ENCODE peak calls at places on chromosomes 3 and 15, in nine cellular contexts. One of them, this sample, is unnamed.

GRCh38 chr3:72137865-72138861 is 353.2 kb upstream of the PROK2 start:
- DNase-seq in heart left ventricle: peak
- DNase-seq in H54: no peak
- DNase-seq in Calu3: no peak
- DNase-seq in CD8-positive, alpha-beta memory T cell: no peak
- DNase-seq in T-helper 22 cell: no peak
- DNase-seq in neural crest cell: no peak
- DNase-seq in activated CD8-positive, alpha-beta memory T cell treated with anti-CD3 and anti-CD28 coated beads, Interleukin-2, amount 50 U/mL, for 4 hours: no peak
- DNase-seq in brain microvascular endothelial cell: no peak
- DNase-seq in this sample: no peak

GRCh38 chr15:72319360-72319984 is 485 bp downstream of the CELF6 start:
- DNase-seq in H54: no peak
- DNase-seq in CD8-positive, alpha-beta memory T cell: peak
- DNase-seq in neural crest cell: peak
- DNase-seq in Calu3: peak
- DNase-seq in heart left ventricle: peak
- DNase-seq in brain microvascular endothelial cell: peak
- DNase-seq in activated CD8-positive, alpha-beta memory T cell treated with anti-CD3 and anti-CD28 coated beads, Interleukin-2, amount 50 U/mL, for 4 hours: peak
- DNase-seq in T-helper 22 cell: peak
- DNase-seq in this sample: peak

GRCh38 chr15:45253330-45253729 is 1.3 kb downstream of the SLC28A2 start:
- DNase-seq in T-helper 22 cell: no peak
- DNase-seq in CD8-positive, alpha-beta memory T cell: no peak
- DNase-seq in brain microvascular endothelial cell: no peak
- DNase-seq in H54: no peak
- DNase-seq in neural crest cell: no peak
- DNase-seq in Calu3: no peak
- DNase-seq in heart left ventricle: no peak
- DNase-seq in activated CD8-positive, alpha-beta memory T cell treated with anti-CD3 and anti-CD28 coated beads, Interleukin-2, amount 50 U/mL, for 4 hours: no peak
- DNase-seq in this sample: no peak

GRCh38 chr3:120169407-120169806 is 75.2 kb upstream of the GSK3B start:
- DNase-seq in activated CD8-positive, alpha-beta memory T cell treated with anti-CD3 and anti-CD28 coated beads, Interleukin-2, amount 50 U/mL, for 4 hours: no peak
- DNase-seq in H54: no peak
- DNase-seq in heart left ventricle: no peak
- DNase-seq in T-helper 22 cell: no peak
- DNase-seq in neural crest cell: no peak
- DNase-seq in brain microvascular endothelial cell: no peak
- DNase-seq in CD8-positive, alpha-beta memory T cell: no peak
- DNase-seq in Calu3: no peak
- DNase-seq in this sample: no peak

GRCh38 chr15:59688383-59688887 is 685 bp downstream of the BNIP2 start:
- DNase-seq in neural crest cell: no peak
- DNase-seq in CD8-positive, alpha-beta memory T cell: peak
- DNase-seq in activated CD8-positive, alpha-beta memory T cell treated with anti-CD3 and anti-CD28 coated beads, Interleukin-2, amount 50 U/mL, for 4 hours: no peak
- DNase-seq in brain microvascular endothelial cell: peak
- DNase-seq in Calu3: peak
- DNase-seq in H54: no peak
- DNase-seq in heart left ventricle: no peak
- DNase-seq in T-helper 22 cell: peak
- DNase-seq in this sample: no peak

GRCh38 chr3:69145688-69146087 is 23.3 kb upstream of the LMOD3 start:
- DNase-seq in neural crest cell: no peak
- DNase-seq in T-helper 22 cell: no peak
- DNase-seq in heart left ventricle: no peak
- DNase-seq in H54: no peak
- DNase-seq in activated CD8-positive, alpha-beta memory T cell treated with anti-CD3 and anti-CD28 coated beads, Interleukin-2, amount 50 U/mL, for 4 hours: no peak
- DNase-seq in CD8-positive, alpha-beta memory T cell: no peak
- DNase-seq in Calu3: no peak
- DNase-seq in brain microvascular endothelial cell: no peak
- DNase-seq in this sample: no peak

GRCh38 chr3:82163907-82164520 is 402.6 kb upstream of the GBE1 start:
- DNase-seq in neural crest cell: no peak
- DNase-seq in activated CD8-positive, alpha-beta memory T cell treated with anti-CD3 and anti-CD28 coated beads, Interleukin-2, amount 50 U/mL, for 4 hours: no peak
- DNase-seq in heart left ventricle: no peak
- DNase-seq in T-helper 22 cell: no peak
- DNase-seq in CD8-positive, alpha-beta memory T cell: no peak
- DNase-seq in Calu3: no peak
- DNase-seq in H54: no peak
- DNase-seq in brain microvascular endothelial cell: no peak
- DNase-seq in this sample: no peak

GRCh38 chr15:42964476-42964875 is 43.9 kb upstream of the TTBK2 start:
- DNase-seq in T-helper 22 cell: no peak
- DNase-seq in heart left ventricle: no peak
- DNase-seq in activated CD8-positive, alpha-beta memory T cell treated with anti-CD3 and anti-CD28 coated beads, Interleukin-2, amount 50 U/mL, for 4 hours: no peak
- DNase-seq in Calu3: no peak
- DNase-seq in brain microvascular endothelial cell: no peak
- DNase-seq in H54: no peak
- DNase-seq in neural crest cell: no peak
- DNase-seq in CD8-positive, alpha-beta memory T cell: no peak
- DNase-seq in this sample: no peak

GRCh38 chr3:171813897-171814460 is 3.7 kb upstream of the PLD1 start:
- DNase-seq in Calu3: no peak
- DNase-seq in CD8-positive, alpha-beta memory T cell: no peak
- DNase-seq in T-helper 22 cell: no peak
- DNase-seq in H54: no peak
- DNase-seq in heart left ventricle: peak
- DNase-seq in neural crest cell: no peak
- DNase-seq in activated CD8-positive, alpha-beta memory T cell treated with anti-CD3 and anti-CD28 coated beads, Interleukin-2, amount 50 U/mL, for 4 hours: peak
- DNase-seq in brain microvascular endothelial cell: peak
- DNase-seq in this sample: peak

GRCh38 chr15:77144492-77145070 is 73.7 kb upstream of the TSPAN3 start:
- DNase-seq in Calu3: peak
- DNase-seq in H54: peak
- DNase-seq in activated CD8-positive, alpha-beta memory T cell treated with anti-CD3 and anti-CD28 coated beads, Interleukin-2, amount 50 U/mL, for 4 hours: no peak
- DNase-seq in T-helper 22 cell: no peak
- DNase-seq in brain microvascular endothelial cell: peak
- DNase-seq in neural crest cell: no peak
- DNase-seq in CD8-positive, alpha-beta memory T cell: no peak
- DNase-seq in heart left ventricle: no peak
- DNase-seq in this sample: no peak

GRCh38 chr3:181103605-181104004 is 114.1 kb upstream of the DNAJC19 start:
- DNase-seq in brain microvascular endothelial cell: no peak
- DNase-seq in heart left ventricle: no peak
- DNase-seq in activated CD8-positive, alpha-beta memory T cell treated with anti-CD3 and anti-CD28 coated beads, Interleukin-2, amount 50 U/mL, for 4 hours: no peak
- DNase-seq in T-helper 22 cell: no peak
- DNase-seq in neural crest cell: peak
- DNase-seq in CD8-positive, alpha-beta memory T cell: no peak
- DNase-seq in H54: peak
- DNase-seq in Calu3: peak
- DNase-seq in this sample: no peak

GRCh38 chr3:103992469-103992868 is 1374.2 kb upstream of the ALCAM start:
- DNase-seq in Calu3: no peak
- DNase-seq in brain microvascular endothelial cell: no peak
- DNase-seq in T-helper 22 cell: no peak
- DNase-seq in neural crest cell: no peak
- DNase-seq in H54: no peak
- DNase-seq in CD8-positive, alpha-beta memory T cell: no peak
- DNase-seq in activated CD8-positive, alpha-beta memory T cell treated with anti-CD3 and anti-CD28 coated beads, Interleukin-2, amount 50 U/mL, for 4 hours: no peak
- DNase-seq in heart left ventricle: no peak
- DNase-seq in this sample: no peak

GRCh38 chr15:41291065-41291631 is 41.2 kb downstream of the OIP5 start:
- DNase-seq in activated CD8-positive, alpha-beta memory T cell treated with anti-CD3 and anti-CD28 coated beads, Interleukin-2, amount 50 U/mL, for 4 hours: no peak
- DNase-seq in neural crest cell: no peak
- DNase-seq in heart left ventricle: no peak
- DNase-seq in H54: no peak
- DNase-seq in brain microvascular endothelial cell: no peak
- DNase-seq in T-helper 22 cell: no peak
- DNase-seq in CD8-positive, alpha-beta memory T cell: no peak
- DNase-seq in Calu3: no peak
- DNase-seq in this sample: no peak

GRCh38 chr3:131848111-131848510 is 186.7 kb downstream of the CPNE4 start:
- DNase-seq in activated CD8-positive, alpha-beta memory T cell treated with anti-CD3 and anti-CD28 coated beads, Interleukin-2, amount 50 U/mL, for 4 hours: no peak
- DNase-seq in heart left ventricle: no peak
- DNase-seq in T-helper 22 cell: no peak
- DNase-seq in brain microvascular endothelial cell: no peak
- DNase-seq in CD8-positive, alpha-beta memory T cell: no peak
- DNase-seq in neural crest cell: no peak
- DNase-seq in H54: no peak
- DNase-seq in Calu3: no peak
- DNase-seq in this sample: no peak

GRCh38 chr3:182412066-182412465 is 381.2 kb upstream of the ATP11B start:
- DNase-seq in T-helper 22 cell: no peak
- DNase-seq in activated CD8-positive, alpha-beta memory T cell treated with anti-CD3 and anti-CD28 coated beads, Interleukin-2, amount 50 U/mL, for 4 hours: no peak
- DNase-seq in H54: no peak
- DNase-seq in CD8-positive, alpha-beta memory T cell: no peak
- DNase-seq in Calu3: peak
- DNase-seq in brain microvascular endothelial cell: no peak
- DNase-seq in heart left ventricle: no peak
- DNase-seq in neural crest cell: no peak
- DNase-seq in this sample: no peak

This sample was measured in gastrocnemius medialis.